ENCODE peak calls at places on chromosome 3, in seven cellular contexts. K is fibroblast of mammary gland, Y is hepatocyte, V is fibroblast of lung, R is H1, J is upper lobe of right lung, U is fibroblast of the aortic adventitia. P is an unnamed sample.

GRCh38 chr3:112334709-112335108 is 1.8 kb downstream of the CD200 start:
- DNase-seq in J (no peak), V (no peak), U (peak), K (no peak), R (no peak), Y (no peak), P (no peak)

GRCh38 chr3:128294999-128295468 is 141.8 kb downstream of the EEFSEC start:
- DNase-seq in R (peak), K (no peak), U (no peak), V (no peak), Y (no peak), J (no peak), P (no peak)

GRCh38 chr3:102200126-102200525 is 234.7 kb upstream of the ZPLD1 start:
- DNase-seq in U (peak), V (no peak), J (no peak), K (no peak), Y (no peak), R (no peak), P (peak)

GRCh38 chr3:127019449-127019848 is 36.5 kb downstream of the PLXNA1 start:
- DNase-seq in K (peak), J (no peak), U (no peak), V (no peak), Y (no peak), R (no peak), P (peak)

GRCh38 chr3:52393131-52393807 is 51.6 kb downstream of the SEMA3G start:
- DNase-seq in V (no peak), K (no peak), R (no peak), Y (no peak), J (peak), U (no peak), P (no peak)

GRCh38 chr3:168249539-168250414 is 154.1 kb upstream of the GOLIM4 start:
- DNase-seq in V (peak), Y (peak), U (peak), R (peak), K (peak), J (peak), P (peak)

GRCh38 chr3:30305021-30305420 is 301.4 kb upstream of the TGFBR2 start:
- DNase-seq in U (no peak), R (no peak), V (no peak), K (no peak), Y (no peak), J (no peak), P (no peak)

GRCh38 chr3:151203053-151203420 is at the start of gene GPR171:
- DNase-seq in V (no peak), K (no peak), J (no peak), Y (no peak), R (no peak), U (no peak), P (no peak)

GRCh38 chr3:157872902-157873301 is 233.3 kb downstream of the SHOX2 start:
- DNase-seq in V (no peak), K (no peak), R (no peak), U (no peak), J (no peak), Y (peak), P (no peak)

GRCh38 chr3:71809321-71809720 is 24.4 kb upstream of the PROK2 start:
- DNase-seq in K (peak), J (no peak), Y (no peak), R (peak), V (no peak), U (no peak), P (peak)

GRCh38 chr3:143650120-143650519 is 198.1 kb downstream of the SLC9A9 start:
- DNase-seq in K (no peak), V (no peak), R (no peak), J (no peak), Y (no peak), U (no peak), P (no peak)

GRCh38 chr3:72175305-72175858 is 390.4 kb upstream of the PROK2 start:
- DNase-seq in K (no peak), R (no peak), V (no peak), J (no peak), U (no peak), Y (no peak), P (no peak)

GRCh38 chr3:89690649-89691048 is 583.2 kb downstream of the EPHA3 start:
- DNase-seq in R (no peak), U (peak), J (no peak), Y (no peak), V (peak), K (peak), P (peak)

GRCh38 chr3:13652728-13653127 is 103.8 kb downstream of the FBLN2 start:
- DNase-seq in J (no peak), U (no peak), V (no peak), R (no peak), K (no peak), Y (no peak), P (no peak)

GRCh38 chr3:63934041-63934440 is 21.9 kb upstream of the SCAANT1 start:
- DNase-seq in R (no peak), U (no peak), K (peak), Y (no peak), V (no peak), J (no peak), P (no peak)

GRCh38 chr3:107117156-107117555 is 260.1 kb upstream of the CCDC54 start:
- DNase-seq in R (no peak), J (no peak), K (no peak), V (no peak), U (no peak), Y (no peak), P (no peak)

GRCh38 chr3:107116251-107116650 is 261.0 kb upstream of the CCDC54 start:
- DNase-seq in Y (no peak), U (no peak), K (no peak), R (no peak), J (no peak), V (no peak), P (no peak)

GRCh38 chr3:107112356-107112755 is 264.9 kb upstream of the CCDC54 start:
- DNase-seq in U (no peak), J (no peak), V (no peak), K (no peak), Y (no peak), R (no peak), P (no peak)

DNA sequence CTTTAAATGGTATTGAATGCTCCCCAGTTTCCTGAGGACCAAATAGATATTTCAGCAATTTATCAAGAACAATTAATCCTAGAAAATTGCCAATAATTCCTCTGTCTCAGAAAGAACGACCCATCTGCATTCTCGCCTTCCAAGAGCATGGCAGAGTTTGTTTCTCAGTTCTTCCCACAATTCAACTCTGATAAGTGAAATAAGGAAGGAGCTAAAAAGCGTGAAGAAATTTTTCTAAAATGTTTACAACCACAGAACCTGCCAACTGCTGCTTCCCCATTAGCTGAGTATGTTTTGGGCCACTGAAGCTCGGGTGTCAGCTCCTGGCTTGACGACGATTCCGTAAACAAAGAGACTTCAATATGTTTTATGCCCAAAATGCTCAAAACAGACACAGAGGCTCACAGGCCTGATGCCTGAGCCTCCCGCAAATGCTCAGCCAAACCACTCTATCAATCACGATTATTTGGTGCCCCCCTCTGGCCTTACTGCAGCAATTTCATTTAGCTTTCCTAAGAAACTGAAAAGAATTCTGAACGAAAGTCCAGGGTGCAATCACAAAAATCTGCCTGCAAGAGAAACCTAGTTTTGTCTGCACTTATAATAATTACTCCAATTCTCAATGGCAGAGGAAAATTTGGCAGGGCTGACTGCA is 259.2 kb upstream of the CCDC54 start:
- DNase-seq in R (peak), V (peak), J (no peak), Y (peak), K (peak), U (peak), P (peak)
- H3K4me3 ChIP-seq in R (no peak), V (no peak), J (no peak), Y (no peak), K (no peak), U (no peak), P (no peak)

GRCh38 chr3:191259486-191259885 is 60.4 kb downstream of the OSTN start:
- DNase-seq in Y (no peak), K (no peak), U (no peak), R (no peak), J (no peak), V (no peak), P (no peak)
- H3K4me3 ChIP-seq in Y (no peak), K (no peak), U (no peak), R (no peak), J (no peak), V (no peak), P (no peak)

GRCh38 chr3:186520436-186520835 is 23.7 kb downstream of the CRYGS start:
- DNase-seq in Y (no peak), V (no peak), J (no peak), K (no peak), U (no peak), R (no peak), P (no peak)

GRCh38 chr3:186520957-186521842 is 23.0 kb downstream of the CRYGS start:
- DNase-seq in U (no peak), R (peak), Y (no peak), J (no peak), K (no peak), V (no peak), P (no peak)

GRCh38 chr3:186516645-186517044 is 27.5 kb downstream of the CRYGS start:
- DNase-seq in V (no peak), U (no peak), R (no peak), Y (no peak), K (no peak), J (no peak), P (no peak)

GRCh38 chr3:186517218-186517617 is 27.0 kb downstream of the CRYGS start:
- DNase-seq in J (no peak), R (no peak), Y (no peak), V (no peak), K (no peak), U (no peak), P (no peak)

GRCh38 chr3:186519021-186519658 is 25.0 kb downstream of the CRYGS start:
- DNase-seq in K (no peak), R (no peak), U (no peak), V (no peak), Y (no peak), J (no peak), P (no peak)
- H3K4me3 ChIP-seq in K (no peak), R (no peak), U (no peak), V (no peak), Y (no peak), J (no peak), P (no peak)

GRCh38 chr3:23600178-23600577 is 205.6 kb upstream of the UBE2E1 start:
- DNase-seq in Y (no peak), R (peak), V (peak), K (peak), J (no peak), U (peak), P (peak)

GRCh38 chr3:23602895-23603443 is 202.8 kb upstream of the UBE2E1 start:
- DNase-seq in U (no peak), Y (no peak), K (no peak), J (no peak), V (no peak), R (peak), P (no peak)

DNA sequence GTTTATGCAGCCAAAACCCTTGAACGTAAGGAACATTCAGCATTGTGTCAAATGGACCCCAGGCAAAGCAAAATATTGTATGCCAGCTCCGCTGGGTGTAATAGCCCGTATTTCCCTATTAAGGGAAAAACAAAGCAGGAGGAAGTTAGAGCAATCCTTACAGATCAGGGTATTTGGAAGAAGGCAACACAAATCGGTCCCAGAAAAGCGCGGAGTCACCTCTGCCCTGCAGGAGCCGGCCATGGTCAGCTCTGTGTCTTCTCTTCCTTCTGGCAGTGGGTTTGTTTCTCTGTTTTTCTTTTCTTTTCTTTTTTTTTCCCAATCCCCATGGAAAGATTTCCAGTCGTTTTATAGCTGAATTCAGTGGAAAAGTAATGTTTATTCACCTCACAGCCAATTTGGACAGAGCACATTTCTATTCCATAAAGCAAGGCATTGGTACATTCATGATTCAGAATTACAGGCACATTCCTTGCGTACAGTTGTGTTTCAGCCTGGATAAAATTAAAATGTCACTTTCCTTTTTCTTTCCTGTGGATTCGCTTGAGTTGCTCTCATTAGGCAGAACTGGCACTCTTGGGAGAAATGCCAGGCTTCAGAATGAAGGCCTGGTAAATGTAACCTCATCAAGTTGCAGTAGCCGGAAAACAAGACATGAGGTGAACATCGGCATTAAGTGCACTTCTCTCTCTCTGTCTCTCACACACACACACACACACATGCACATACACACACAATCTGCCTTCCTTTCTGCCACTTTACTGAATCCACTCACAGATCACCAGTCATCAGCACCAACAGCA is 204.5 kb upstream of the UBE2E1 start:
- DNase-seq in R (no peak), U (peak), Y (no peak), J (no peak), V (peak), K (peak), P (peak)
- H3K4me3 ChIP-seq in R (no peak), U (no peak), Y (no peak), J (no peak), V (no peak), K (no peak), P (no peak)

GRCh38 chr3:194219826-194220407 is 84.0 kb downstream of the HES1 start:
- DNase-seq in J (no peak), Y (no peak), V (no peak), U (no peak), K (no peak), R (no peak), P (no peak)

GRCh38 chr3:194220776-194221735 is 85.1 kb downstream of the HES1 start:
- DNase-seq in Y (no peak), U (no peak), V (no peak), R (no peak), J (no peak), K (no peak), P (no peak)

GRCh38 chr3:194223951-194224350 is 88.0 kb downstream of the HES1 start:
- DNase-seq in V (no peak), J (no peak), U (no peak), Y (no peak), R (no peak), K (no peak), P (no peak)

GRCh38 chr3:194215392-194215791 is 79.4 kb downstream of the HES1 start:
- DNase-seq in J (no peak), R (no peak), U (no peak), V (no peak), Y (no peak), K (no peak), P (no peak)

GRCh38 chr3:194218646-194219453 is 82.9 kb downstream of the HES1 start:
- DNase-seq in V (no peak), U (no peak), R (no peak), J (no peak), Y (no peak), K (no peak), P (no peak)
- H3K4me3 ChIP-seq in V (no peak), U (no peak), R (no peak), J (no peak), Y (no peak), K (no peak), P (no peak)

P was measured in foreskin fibroblast.